ENCODE peak calls at places on chromosomes 2 and 18, in four cellular contexts. One of them, this sample, is unnamed.

GRCh38 chr2:133817680-133818566 is 249.7 kb upstream of the NCKAP5 start:
- DNase-seq in NCI-H1048: no peak
- DNase-seq in D341Med: no peak
- DNase-seq in IMR-90: peak
- DNase-seq in this sample: no peak

GRCh38 chr18:75090336-75090735 is 118.6 kb downstream of the PTGR3 start:
- DNase-seq in NCI-H1048: no peak
- DNase-seq in D341Med: peak
- DNase-seq in IMR-90: no peak
- DNase-seq in this sample: no peak

GRCh38 chr2:75327334-75327733 is 128.0 kb upstream of the TACR1 start:
- DNase-seq in NCI-H1048: no peak
- DNase-seq in D341Med: no peak
- DNase-seq in IMR-90: no peak
- DNase-seq in this sample: no peak

GRCh38 chr2:223735659-223736244 is 101.6 kb downstream of the AP1S3 start:
- DNase-seq in NCI-H1048: no peak
- DNase-seq in D341Med: no peak
- DNase-seq in IMR-90: peak
- DNase-seq in this sample: no peak

GRCh38 chr2:226073496-226073895 is 674.0 kb downstream of the NYAP2 start:
- DNase-seq in NCI-H1048: no peak
- DNase-seq in D341Med: no peak
- DNase-seq in IMR-90: no peak
- DNase-seq in this sample: no peak

GRCh38 chr18:39675358-39675757 is 2109.8 kb upstream of the CELF4 start:
- DNase-seq in NCI-H1048: no peak
- DNase-seq in D341Med: no peak
- DNase-seq in IMR-90: peak
- DNase-seq in this sample: no peak

GRCh38 chr2:112644933-112645395 is 775 bp upstream of the SLC20A1 start:
- DNase-seq in NCI-H1048: no peak
- DNase-seq in D341Med: no peak
- DNase-seq in IMR-90: peak
- DNase-seq in this sample: no peak

GRCh38 chr18:79707671-79708070 is 28.1 kb downstream of the CTDP1 start:
- DNase-seq in NCI-H1048: no peak
- DNase-seq in D341Med: no peak
- DNase-seq in IMR-90: no peak
- DNase-seq in this sample: no peak

GRCh38 chr2:45315881-45316280 is 295.2 kb downstream of the SRBD1 start:
- DNase-seq in NCI-H1048: no peak
- DNase-seq in D341Med: no peak
- DNase-seq in IMR-90: peak
- DNase-seq in this sample: no peak

GRCh38 chr2:142675398-142675797 is 202.1 kb upstream of the KYNU start:
- DNase-seq in NCI-H1048: no peak
- DNase-seq in D341Med: no peak
- DNase-seq in IMR-90: peak
- DNase-seq in this sample: no peak

GRCh38 chr2:177117755-177118154 is 94.8 kb upstream of the HNRNPA3 start:
- DNase-seq in NCI-H1048: no peak
- DNase-seq in D341Med: no peak
- DNase-seq in IMR-90: no peak
- DNase-seq in this sample: no peak

GRCh38 chr2:179596018-179596417 is 265.4 kb downstream of the ZNF385B start:
- DNase-seq in NCI-H1048: no peak
- DNase-seq in D341Med: no peak
- DNase-seq in IMR-90: peak
- DNase-seq in this sample: no peak

GRCh38 chr2:164706522-164706921 is 85.2 kb upstream of the GRB14 start:
- DNase-seq in NCI-H1048: no peak
- DNase-seq in D341Med: no peak
- DNase-seq in IMR-90: peak
- DNase-seq in this sample: peak

GRCh38 chr2:231709636-231709980 is 1.3 kb downstream of the PTMA start:
- DNase-seq in NCI-H1048: no peak
- DNase-seq in D341Med: no peak
- DNase-seq in IMR-90: no peak
- DNase-seq in this sample: peak

GRCh38 chr2:228875152-228875875 is 395.8 kb downstream of the PID1 start:
- DNase-seq in NCI-H1048: no peak
- DNase-seq in D341Med: no peak
- DNase-seq in IMR-90: no peak
- DNase-seq in this sample: no peak

GRCh38 chr2:20512061-20512605 is 65.3 kb downstream of the RHOB start:
- DNase-seq in NCI-H1048: no peak
- DNase-seq in D341Med: no peak
- DNase-seq in IMR-90: no peak
- DNase-seq in this sample: no peak

GRCh38 chr2:63764630-63765029 is 77.1 kb upstream of the UGP2 start:
- DNase-seq in NCI-H1048: no peak
- DNase-seq in D341Med: no peak
- DNase-seq in IMR-90: no peak
- DNase-seq in this sample: no peak

GRCh38 chr2:33230133-33230618 is 246.3 kb upstream of the RASGRP3 start:
- DNase-seq in NCI-H1048: no peak
- DNase-seq in D341Med: no peak
- DNase-seq in IMR-90: no peak
- DNase-seq in this sample: no peak

GRCh38 chr18:8990276-8991031 is 112.0 kb upstream of the NDUFV2 start:
- DNase-seq in NCI-H1048: no peak
- DNase-seq in D341Med: no peak
- DNase-seq in IMR-90: no peak
- DNase-seq in this sample: no peak

GRCh38 chr18:7677001-7677400 is 109.9 kb downstream of the PTPRM start:
- DNase-seq in NCI-H1048: no peak
- DNase-seq in D341Med: no peak
- DNase-seq in IMR-90: no peak
- DNase-seq in this sample: no peak

GRCh38 chr2:200199576-200200263 is 106.8 kb upstream of the SPATS2L start:
- DNase-seq in NCI-H1048: no peak
- DNase-seq in D341Med: no peak
- DNase-seq in IMR-90: no peak
- DNase-seq in this sample: peak

GRCh38 chr18:58310517-58310916 is 266.5 kb downstream of the NEDD4L start:
- DNase-seq in NCI-H1048: no peak
- DNase-seq in D341Med: no peak
- DNase-seq in IMR-90: no peak
- DNase-seq in this sample: no peak

This sample was measured in NCI-H82.